ENCODE peak calls at places on chromosomes 16 and 17, in five cellular contexts. N is PC-9, V is right atrium auricular region, W is right cardiac atrium, M is transverse colon. R is an unnamed sample. For H3K4me1, the result is how much of the 10 kb centered on the place peaks cover.

GRCh38 chr17:34562387-34562786 is 17.0 kb upstream of the TMEM132E start:
- DNase-seq in N (no peak), V (no peak), W (no peak), M (no peak), R (no peak)

GRCh38 chr16:14110728-14111251 is 39.7 kb downstream of the MRTFB start:
- DNase-seq in N (no peak), V (no peak), W (no peak), M (no peak), R (no peak)

GRCh38 chr17:9985622-9986021 is 80.6 kb upstream of the RCVRN start:
- DNase-seq in N (no peak), V (no peak), W (no peak), M (no peak), R (no peak)

GRCh38 chr16:29745126-29745852 is 501 bp downstream of the C16orf54 start:
- DNase-seq in N (no peak), V (no peak), W (no peak), M (peak), R (peak)

GRCh38 chr17:8056232-8056975 is 17.5 kb downstream of the ALOX15B start:
- DNase-seq in N (peak), V (peak), W (no peak), M (peak), R (no peak)

GRCh38 chr16:46621006-46621629 is at the start of gene SHCBP1:
- DNase-seq in N (peak), V (peak), W (peak), M (peak), R (peak)

GRCh38 chr17:43106552-43106951 is 18.6 kb downstream of the BRCA1 start:
- DNase-seq in N (no peak), V (no peak), W (no peak), M (no peak), R (no peak)

GRCh38 chr16:19295393-19295792 is 9.9 kb downstream of the CLEC19A start:
- DNase-seq in N (no peak), V (no peak), W (no peak), M (no peak), R (no peak)

GRCh38 chr16:27689711-27690110 is 139.8 kb downstream of the KATNIP start:
- DNase-seq in N (no peak), V (no peak), W (no peak), M (no peak), R (no peak)

GRCh38 chr16:12356622-12357365 is 380.3 kb downstream of the SNX29 start:
- DNase-seq in N (no peak), V (no peak), W (no peak), M (no peak), R (no peak)

GRCh38 chr16:554640-555413 is 5.4 kb upstream of the PRR35 start:
- DNase-seq in N (no peak), V (no peak), W (no peak), M (peak), R (no peak)

GRCh38 chr16:65068151-65068740 is 53.6 kb downstream of the CDH11 start:
- DNase-seq in N (no peak), V (no peak), W (no peak), M (no peak), R (no peak)

GRCh38 chr16:46765050-46765449 is 16.9 kb upstream of the MYLK3 start:
- DNase-seq in N (no peak), V (no peak), W (no peak), M (no peak), R (no peak)

GRCh38 chr16:30108059-30108855 is 5.1 kb downstream of the GDPD3 start:
- DNase-seq in N (no peak), V (no peak), W (no peak), M (no peak), R (no peak)

GRCh38 chr16:60776311-60776710 is 1259.9 kb downstream of the CDH8 start:
- DNase-seq in N (no peak), V (no peak), W (no peak), M (no peak), R (no peak)

GRCh38 chr17:61579961-61580360 is 11.1 kb downstream of the NACA2 start:
- DNase-seq in N (no peak), V (no peak), W (no peak), M (no peak), R (no peak)

GRCh38 chr17:38898812-38899348 is 26.5 kb upstream of the LASP1NB start:
- DNase-seq in N (no peak), V (no peak), W (no peak), M (peak), R (no peak)

GRCh38 chr16:4940719-4941118 is 3.8 kb upstream of the PPL start:
- DNase-seq in N (peak), V (no peak), W (no peak), M (no peak), R (no peak)

GRCh38 chr16:50548659-50549560 is 714 bp downstream of the NKD1 start:
- DNase-seq in N (no peak), V (no peak), W (no peak), M (no peak), R (no peak)

GRCh38 chr16:62034236-62035114 is 1.8 kb downstream of the CDH8 start:
- DNase-seq in N (no peak), V (no peak), W (no peak), M (no peak), R (no peak)

GRCh38 chr17:83078378-83079339 is 750 bp upstream of the METRNL start:
- DNase-seq in N (no peak), V (no peak), W (no peak), M (no peak), R (no peak)

GRCh38 chr17:47989700-47990099 is 18.8 kb downstream of the CDK5RAP3 start:
- DNase-seq in N (no peak), V (no peak), W (no peak), M (no peak), R (no peak)

GRCh38 chr17:7818746-7819645 is 15.0 kb upstream of the KDM6B start:
- DNase-seq in N (no peak), V (no peak), W (no peak), M (no peak), R (no peak)

GRCh38 chr17:7836596-7837374 is 2.8 kb downstream of the KDM6B start:
- DNase-seq in N (peak), V (peak), W (peak), M (peak), R (peak)

GRCh38 chr16:81491522-81492188 is 47.0 kb downstream of the CMIP start:
- DNase-seq in N (no peak), V (no peak), W (no peak), M (no peak), R (no peak)

GRCh38 chr16:81487301-81487720 is 42.7 kb downstream of the CMIP start:
- DNase-seq in N (no peak), V (no peak), W (no peak), M (no peak), R (no peak)

GRCh38 chr16:81492307-81492706 is 47.7 kb downstream of the CMIP start:
- DNase-seq in N (no peak), V (no peak), W (no peak), M (no peak), R (no peak)

GRCh38 chr16:81488687-81489411 is 44.2 kb downstream of the CMIP start:
- DNase-seq in N (no peak), V (no peak), W (no peak), M (no peak), R (no peak)

DNA sequence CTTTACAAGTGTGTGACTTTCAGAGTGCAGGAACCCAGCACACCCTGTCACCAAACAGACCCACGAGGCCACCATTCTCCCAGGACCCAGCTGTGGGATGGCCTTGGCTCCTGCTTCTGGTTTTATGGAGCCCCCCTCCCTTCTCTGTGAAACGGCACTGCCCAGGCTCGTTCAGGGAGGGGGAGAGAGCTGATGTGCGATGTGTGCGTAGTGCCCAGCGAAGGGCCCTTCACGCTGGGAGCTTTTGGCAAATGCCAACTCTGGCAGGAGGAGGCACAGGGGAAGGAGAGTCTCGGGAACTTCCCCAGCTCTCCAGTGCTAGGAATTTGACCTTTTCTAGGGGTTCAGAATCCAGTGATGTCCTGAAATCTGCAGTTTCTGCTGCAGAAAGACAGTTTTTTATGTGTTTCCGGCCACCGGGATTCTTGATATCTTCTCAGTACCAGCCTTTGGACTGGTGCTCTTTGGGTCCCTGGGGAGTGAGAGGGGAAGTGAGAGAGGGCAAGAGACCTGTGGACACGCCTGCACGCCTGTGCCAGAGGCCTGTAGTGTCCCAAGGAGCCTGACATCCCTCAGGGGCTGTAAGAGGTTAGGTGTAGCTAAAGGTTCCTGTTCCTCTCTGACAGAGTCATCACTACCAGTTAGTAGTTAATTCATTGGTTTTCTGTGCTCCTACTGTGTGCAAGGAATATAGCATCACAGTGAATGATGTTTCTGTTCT is 45.1 kb downstream of the CMIP start:
- DNase-seq in N (no peak), V (no peak), W (no peak), M (no peak), R (no peak)
- H3K27ac ChIP-seq in N (no peak), V (no peak), W (no peak), M (no peak), R (no peak)

GRCh38 chr16:84194470-84195200 is 3.7 kb downstream of the ADAD2 start:
- DNase-seq in N (no peak), V (no peak), W (no peak), M (no peak), R (no peak)

GRCh38 chr16:84191466-84191865 is 509 bp downstream of the ADAD2 start:
- DNase-seq in N (no peak), V (no peak), W (no peak), M (no peak), R (no peak)

GRCh38 chr16:84195201-84196093 is 4.5 kb downstream of the ADAD2 start:
- DNase-seq in N (no peak), V (no peak), W (no peak), M (no peak), R (no peak)

GRCh38 chr16:84194018-84194417 is 3.1 kb downstream of the ADAD2 start:
- DNase-seq in N (no peak), V (no peak), W (no peak), M (no peak), R (no peak)

GRCh38 chr16:84193480-84193879 is 2.5 kb downstream of the ADAD2 start:
- DNase-seq in N (no peak), V (no peak), W (no peak), M (no peak), R (no peak)
- H3K4me1 ChIP-seq in N (under half), V (under half), W (under half), M (under half), R (under half)

DNA sequence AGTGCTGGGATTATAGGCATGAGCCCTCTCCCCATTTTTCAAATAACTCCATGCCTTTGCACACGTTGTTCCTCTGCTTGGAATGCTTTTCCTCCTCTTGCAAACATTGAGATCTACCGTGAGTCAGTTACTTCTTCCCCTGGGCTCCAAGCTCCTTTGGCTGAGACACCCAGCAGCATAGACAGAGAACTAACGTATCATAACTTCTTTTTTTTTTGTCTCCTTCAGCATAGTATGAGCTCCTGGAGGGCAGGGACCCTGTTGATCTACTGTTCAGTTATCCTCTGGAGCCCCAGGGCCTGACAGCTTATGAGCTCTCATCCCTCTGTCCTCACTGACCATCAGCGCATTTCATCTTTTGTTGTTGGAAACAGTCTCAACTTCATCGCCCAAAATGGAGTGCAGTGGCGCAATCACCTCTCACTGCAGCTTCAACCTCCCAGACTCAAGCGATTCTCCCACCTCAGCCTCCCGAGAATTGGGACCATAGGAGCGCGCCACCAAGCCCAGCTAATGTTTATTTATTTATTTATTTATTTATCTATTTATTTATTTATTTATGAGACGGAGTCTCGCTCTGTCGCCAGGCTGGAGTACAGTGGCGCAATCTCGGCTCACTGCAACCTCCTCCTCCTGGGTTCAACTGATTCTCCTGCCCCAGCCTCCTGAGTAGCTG is 2.2 kb downstream of the SPAG7 start:
- DNase-seq in N (peak), V (no peak), W (no peak), M (no peak), R (no peak)
- H3K27ac ChIP-seq in N (no peak), V (peak), W (no peak), M (peak), R (peak)

GRCh38 chr16:89384282-89384681 is 106.1 kb downstream of the ANKRD11 start:
- DNase-seq in N (no peak), V (no peak), W (no peak), M (no peak), R (no peak)
- H3K4me1 ChIP-seq in N (under half), V (under half), W (under half), M (half or more), R (half or more)

DNA sequence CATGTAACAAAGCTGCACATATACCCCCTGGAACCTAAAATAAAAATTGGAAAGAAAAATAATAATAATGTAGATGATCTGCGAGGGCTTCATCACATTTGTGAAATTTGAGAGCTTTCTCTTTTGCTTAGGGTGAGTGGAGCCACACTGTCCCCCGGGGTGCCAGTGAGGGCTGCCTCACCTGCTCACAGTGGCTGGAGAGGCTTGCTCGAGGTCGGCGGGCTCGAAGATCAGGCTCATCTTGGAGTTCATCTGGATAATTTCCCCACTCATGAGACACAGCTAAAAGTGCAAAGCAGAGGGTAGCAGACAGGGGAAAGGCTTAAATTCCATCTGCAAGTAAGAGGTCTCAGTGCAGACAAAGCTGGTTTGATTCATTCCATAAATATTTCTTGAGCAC is 123.8 kb downstream of the DNAH3 start:
- DNase-seq in N (no peak), V (no peak), W (no peak), M (no peak), R (no peak)
- H3K27ac ChIP-seq in N (no peak), V (no peak), W (no peak), M (no peak), R (no peak)

GRCh38 chr17:66551839-66552238 is 249.4 kb downstream of the PRKCA start:
- DNase-seq in N (no peak), V (no peak), W (no peak), M (no peak), R (no peak)

GRCh38 chr17:66549312-66549705 is 246.9 kb downstream of the PRKCA start:
- DNase-seq in N (no peak), V (no peak), W (no peak), M (no peak), R (no peak)

GRCh38 chr17:66548659-66549311 is 246.4 kb downstream of the PRKCA start:
- DNase-seq in N (no peak), V (no peak), W (no peak), M (no peak), R (no peak)

GRCh38 chr17:66548158-66548557 is 245.7 kb downstream of the PRKCA start:
- DNase-seq in N (no peak), V (no peak), W (no peak), M (no peak), R (no peak)

GRCh38 chr17:66549731-66550207 is 247.4 kb downstream of the PRKCA start:
- DNase-seq in N (peak), V (no peak), W (no peak), M (no peak), R (no peak)
- H3K4me1 ChIP-seq in N (half or more), V (under half), W (under half), M (under half), R (under half)

GRCh38 chr17:75830168-75831031 is 13.8 kb downstream of the UNC13D start:
- DNase-seq in N (no peak), V (no peak), W (no peak), M (peak), R (no peak)

GRCh38 chr17:75828051-75828400 is 16.2 kb downstream of the UNC13D start:
- DNase-seq in N (no peak), V (no peak), W (no peak), M (no peak), R (no peak)

GRCh38 chr17:75829747-75830146 is 14.5 kb downstream of the UNC13D start:
- DNase-seq in N (no peak), V (no peak), W (no peak), M (no peak), R (no peak)

GRCh38 chr17:75827291-75828050 is 16.7 kb downstream of the UNC13D start:
- DNase-seq in N (no peak), V (peak), W (peak), M (peak), R (peak)

DNA sequence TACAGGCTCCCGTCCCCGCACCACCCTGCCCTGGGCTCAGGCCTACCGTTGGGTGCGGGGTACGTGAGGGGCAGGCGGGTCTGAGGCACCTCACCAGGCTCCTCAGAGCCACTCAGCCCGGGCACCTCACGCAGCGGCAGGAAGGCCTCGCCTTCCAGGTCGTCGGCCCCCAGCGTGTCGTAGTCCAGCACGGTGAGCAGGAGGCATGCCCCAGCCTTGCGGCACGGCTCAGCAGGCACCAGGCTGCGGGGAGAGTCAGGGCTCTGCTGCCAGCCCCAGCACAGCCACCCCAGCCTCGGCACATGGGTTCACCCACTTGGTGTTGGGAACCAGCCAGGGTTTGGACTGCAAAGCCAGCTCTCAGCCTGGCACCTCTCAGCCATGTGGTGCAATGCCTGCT is 15.5 kb downstream of the UNC13D start:
- DNase-seq in N (no peak), V (no peak), W (no peak), M (no peak), R (no peak)
- H3K27ac ChIP-seq in N (no peak), V (no peak), W (no peak), M (no peak), R (peak)

DNA sequence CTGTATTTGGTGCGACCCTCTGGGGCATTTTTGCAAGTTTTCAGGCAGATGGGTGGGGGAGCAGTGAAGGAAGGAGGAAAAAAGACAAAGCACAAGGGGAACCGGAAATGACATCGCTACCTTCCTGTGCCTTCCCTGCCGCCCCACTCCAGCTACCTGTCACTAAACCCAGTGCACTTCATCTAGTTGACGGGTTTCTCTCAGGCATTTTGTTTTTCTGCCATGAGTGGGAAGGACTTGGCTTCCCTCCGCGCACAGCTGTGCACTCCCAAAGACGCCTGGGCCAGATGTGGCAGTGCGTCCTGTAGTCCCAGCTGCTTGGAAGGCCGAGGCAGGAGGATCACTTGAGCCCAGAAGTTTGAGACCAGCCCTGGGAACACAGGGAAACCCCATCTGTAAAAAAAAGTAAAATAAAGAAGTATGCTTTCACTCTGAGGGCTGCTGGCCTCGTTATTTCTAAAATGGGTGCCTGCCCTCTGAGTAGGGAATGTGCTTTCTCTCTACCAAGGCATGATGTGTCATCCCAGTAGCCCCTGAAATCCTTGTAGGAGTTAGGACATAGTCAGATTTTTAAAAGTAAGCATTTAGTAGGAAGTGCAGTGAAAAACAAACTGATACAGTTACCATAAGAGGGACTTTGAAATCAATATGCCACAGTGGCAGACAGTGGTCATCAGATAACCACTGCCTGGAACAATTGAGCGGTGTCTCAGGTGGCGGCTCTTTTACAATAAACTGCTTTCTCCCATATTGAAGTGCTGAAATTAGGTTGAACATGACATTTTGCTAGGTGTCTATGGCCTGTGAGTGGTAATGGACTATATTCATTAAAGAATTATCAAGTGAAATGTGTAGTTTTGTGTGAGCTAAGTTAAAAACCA is 214.4 kb downstream of the RPTOR start:
- DNase-seq in N (no peak), V (no peak), W (no peak), M (no peak), R (peak)
- H3K4me1 ChIP-seq in N (under half), V (under half), W (under half), M (under half), R (under half)

GRCh38 chr17:50174444-50174843 is 8.6 kb downstream of the SGCA start:
- DNase-seq in N (no peak), V (no peak), W (peak), M (no peak), R (no peak)
- H3K27ac ChIP-seq in N (no peak), V (peak), W (no peak), M (no peak), R (peak)

R was measured in left ventricle myocardium inferior.